ENCODE peak calls at places on chromosome 10, in four cellular contexts. P is hippocampal formation, C is cardiac muscle cell, Y is neuronal stem cell. E is an unnamed sample.

GRCh38 chr10:73529089-73529832 is 33.4 kb upstream of the PPP3CB start:
- DNase-seq in P (peak), C (peak), Y (peak), E (peak)

GRCh38 chr10:18582803-18583202 is 68.6 kb downstream of the NSUN6 start:
- DNase-seq in P (no peak), C (peak), Y (no peak), E (no peak)

GRCh38 chr10:10798543-10799192 is 219.0 kb upstream of the CELF2 start:
- DNase-seq in P (no peak), C (no peak), Y (no peak), E (no peak)

GRCh38 chr10:26697922-26698608 is 564 bp downstream of the PDSS1 start:
- DNase-seq in P (no peak), C (no peak), Y (no peak), E (no peak)

GRCh38 chr10:124087672-124088634 is 5.4 kb downstream of the CHST15 start:
- DNase-seq in P (no peak), C (no peak), Y (no peak), E (no peak)

GRCh38 chr10:60299961-60300883 is 89.5 kb downstream of the ANK3 start:
- DNase-seq in P (no peak), C (peak), Y (peak), E (peak)

GRCh38 chr10:125661942-125662515 is 20.9 kb downstream of the TEX36 start:
- DNase-seq in P (no peak), C (no peak), Y (no peak), E (no peak)

GRCh38 chr10:99357691-99358090 is 28.5 kb downstream of the CNNM1 start:
- DNase-seq in P (no peak), C (no peak), Y (no peak), E (no peak)

GRCh38 chr10:10138685-10139084 is 879.0 kb upstream of the CELF2 start:
- DNase-seq in P (no peak), C (no peak), Y (no peak), E (no peak)

GRCh38 chr10:91880310-91880709 is 29.0 kb downstream of the FGFBP3 start:
- DNase-seq in P (no peak), C (no peak), Y (peak), E (no peak)

GRCh38 chr10:23499317-23499716 is 60.4 kb downstream of the OTUD1 start:
- DNase-seq in P (no peak), C (no peak), Y (no peak), E (no peak)

GRCh38 chr10:58647770-58648169 is 135.1 kb downstream of the BICC1 start:
- DNase-seq in P (no peak), C (no peak), Y (no peak), E (no peak)

GRCh38 chr10:132274986-132275385 is 32.8 kb downstream of the STK32C start:
- DNase-seq in P (no peak), C (no peak), Y (no peak), E (no peak)

GRCh38 chr10:101625821-101626412 is 37.8 kb downstream of the DPCD start:
- DNase-seq in P (no peak), C (no peak), Y (no peak), E (no peak)

GRCh38 chr10:80176526-80176925 is 28.8 kb downstream of the ANXA11 start:
- DNase-seq in P (no peak), C (no peak), Y (no peak), E (no peak)

GRCh38 chr10:59885430-59886134 is 20.8 kb downstream of the CCDC6 start:
- DNase-seq in P (no peak), C (no peak), Y (no peak), E (no peak)

GRCh38 chr10:117138838-117139580 is 939 bp upstream of the VAX1 start:
- DNase-seq in P (no peak), C (peak), Y (peak), E (no peak)

GRCh38 chr10:110399163-110400094 is 94.7 kb upstream of the SMNDC1 start:
- DNase-seq in P (no peak), C (no peak), Y (no peak), E (peak)

GRCh38 chr10:77605466-77605865 is 32.1 kb downstream of the KCNMA1 start:
- DNase-seq in P (no peak), C (peak), Y (no peak), E (no peak)

GRCh38 chr10:62244785-62245595 is 23.7 kb downstream of the RTKN2 start:
- DNase-seq in P (peak), C (peak), Y (peak), E (peak)